ENCODE peak calls at places on chromosomes 6 and 20, in five cellular contexts. A is mesenchymal stem cell; M is CD8-positive, alpha-beta T cell; Y is small intestine; Z is kidney epithelial cell. T is an unnamed sample. For H3K36me3, the result is how much of the 10 kb centered on the place peaks cover.

GRCh38 chr6:152273638-152274037 is 363.5 kb downstream of the SYNE1 start:
- DNase-seq in M (no peak), Y (no peak), A (no peak), Z (no peak), T (peak)

GRCh38 chr6:157222201-157222981 is 100.9 kb downstream of the TMEM242 start:
- DNase-seq in Z (no peak), A (no peak), M (no peak), Y (no peak), T (no peak)

GRCh38 chr6:41577865-41578713 is 31.9 kb downstream of the FOXP4 start:
- DNase-seq in A (peak), Z (no peak), Y (peak), M (no peak), T (peak)

GRCh38 chr6:20001286-20001685 is 164.1 kb downstream of the ID4 start:
- DNase-seq in A (no peak), Z (no peak), M (no peak), Y (no peak), T (no peak)

GRCh38 chr6:52087498-52087999 is at the start of gene PKHD1:
- DNase-seq in M (no peak), Y (peak), A (no peak), Z (peak), T (no peak)

GRCh38 chr6:85966859-85967258 is 324.2 kb upstream of the SYNCRIP start:
- DNase-seq in M (no peak), A (no peak), Z (no peak), Y (peak), T (no peak)

GRCh38 chr6:89270951-89271721 is 44.0 kb downstream of the GABRR2 start:
- DNase-seq in Y (no peak), A (no peak), Z (no peak), M (no peak), T (no peak)

GRCh38 chr6:151961809-151962208 is 154.3 kb downstream of the ESR1 start:
- DNase-seq in M (no peak), Z (no peak), Y (no peak), A (no peak), T (no peak)

GRCh38 chr20:21230686-21231085 is 72.4 kb upstream of the XRN2 start:
- DNase-seq in M (no peak), Z (no peak), Y (no peak), A (no peak), T (peak)

GRCh38 chr6:1182722-1183521 is 129.0 kb upstream of the FOXQ1 start:
- DNase-seq in Z (no peak), A (no peak), Y (peak), M (no peak), T (no peak)

GRCh38 chr6:137011406-137011805 is 33.4 kb downstream of the IL20RA start:
- DNase-seq in A (no peak), Y (no peak), M (no peak), Z (no peak), T (no peak)

DNA sequence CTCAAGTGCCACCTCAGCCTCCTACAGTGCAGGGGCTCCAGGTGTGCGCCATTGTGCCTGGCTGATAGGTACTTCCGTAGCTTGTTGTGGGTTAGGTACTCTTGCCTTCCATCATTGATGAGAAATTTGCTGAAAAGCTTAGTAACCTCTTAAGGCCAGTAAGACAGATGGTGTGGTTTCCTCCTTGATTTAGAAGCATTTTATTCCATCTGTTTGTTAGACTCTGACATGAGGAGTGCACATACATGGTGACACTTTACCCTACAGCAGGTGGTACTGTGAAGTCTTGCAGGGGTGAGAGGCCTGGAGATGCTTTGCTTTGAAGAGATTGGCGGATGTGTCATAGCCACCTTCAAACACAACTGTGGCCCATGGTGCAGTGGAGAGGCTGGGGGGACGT is 14.8 kb upstream of the MTG2 start:
- DNase-seq in A (no peak), Z (no peak), Y (no peak), M (no peak), T (no peak)
- H3K36me3 ChIP-seq in A (half or more), Z (under half), Y (under half), M (under half), T (under half)

GRCh38 chr6:36076178-36077088 is 48.8 kb downstream of the MAPK14 start:
- DNase-seq in A (peak), Z (no peak), Y (no peak), M (no peak), T (no peak)
- H3K36me3 ChIP-seq in A (half or more), Z (under half), Y (under half), M (under half), T (under half)

DNA sequence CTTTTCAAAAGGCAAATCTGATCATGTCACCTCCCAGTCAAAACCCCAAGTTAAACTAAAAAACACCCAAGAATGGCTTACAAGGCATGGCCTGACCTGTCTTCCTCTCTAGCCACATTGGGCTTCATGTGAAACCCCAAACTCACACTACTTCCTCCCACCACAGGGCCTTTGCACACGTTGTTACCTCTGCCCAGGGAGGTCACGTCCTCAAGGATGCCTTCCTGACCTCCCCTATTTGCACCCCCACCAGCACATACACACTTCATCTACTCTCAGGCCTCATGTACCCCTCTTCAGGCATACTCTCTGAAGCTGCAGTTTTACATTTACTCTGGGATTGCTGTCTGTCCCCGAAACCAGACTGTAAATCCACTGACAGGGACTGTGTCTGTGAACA is 6.1 kb downstream of the EZR start:
- DNase-seq in M (no peak), Z (no peak), A (no peak), Y (no peak), T (no peak)
- H3K36me3 ChIP-seq in M (under half), Z (under half), A (under half), Y (under half), T (under half)

GRCh38 chr20:44626278-44626677 is 25.2 kb downstream of the ADA start:
- DNase-seq in M (no peak), Z (no peak), Y (no peak), A (no peak), T (no peak)
- H3K36me3 ChIP-seq in M (under half), Z (under half), Y (under half), A (half or more), T (under half)

GRCh38 chr20:64022671-64023070 is 13.3 kb upstream of the C20orf204 start:
- DNase-seq in Y (no peak), A (no peak), Z (no peak), M (no peak), T (no peak)
- H3K36me3 ChIP-seq in Y (under half), A (half or more), Z (under half), M (half or more), T (under half)